ENCODE peak calls at places on chromosomes 16 and 17, in seven cellular contexts. G is tibial nerve; Y is heart left ventricle; B is kidney; U is cardiac muscle cell; R is CD4-positive, CD25-positive, alpha-beta regulatory T cell; N is aorta. I is an unnamed sample. For H3K9me3, the result is how much of the 10 kb centered on the place peaks cover.

GRCh38 chr17:57557793-57558681 is 187.1 kb downstream of the CCDC182 start:
- DNase-seq in N (no peak), G (no peak), U (no peak), Y (no peak), B (no peak), R (no peak), I (peak)

GRCh38 chr17:76969598-76970172 is 101.5 kb downstream of the MGAT5B start:
- DNase-seq in R (no peak), U (peak), N (no peak), G (no peak), Y (no peak), B (peak), I (peak)

GRCh38 chr17:56173958-56174357 is 20.7 kb downstream of the ANKFN1 start:
- DNase-seq in N (no peak), B (no peak), Y (peak), G (no peak), U (no peak), R (no peak), I (peak)

GRCh38 chr16:82699711-82700495 is 73.1 kb downstream of the CDH13 start:
- DNase-seq in U (no peak), B (no peak), Y (peak), G (peak), R (no peak), N (no peak), I (peak)

GRCh38 chr17:8818047-8818446 is 18.9 kb upstream of the MFSD6L start:
- DNase-seq in R (no peak), Y (no peak), G (no peak), B (no peak), N (no peak), U (no peak), I (no peak)

GRCh38 chr17:1137465-1137894 is 42.3 kb downstream of the ABR start:
- DNase-seq in G (no peak), Y (no peak), N (no peak), R (no peak), B (no peak), U (no peak), I (no peak)

GRCh38 chr17:2883544-2884203 is 87.4 kb downstream of the RAP1GAP2 start:
- DNase-seq in G (no peak), Y (peak), R (no peak), N (no peak), U (no peak), B (no peak), I (no peak)

GRCh38 chr17:10618202-10618635 is 38.9 kb downstream of the MYH3 start:
- DNase-seq in N (peak), G (peak), U (peak), Y (peak), R (peak), B (no peak), I (peak)

GRCh38 chr17:28469376-28469775 is 4.1 kb upstream of the SLC13A2 start:
- DNase-seq in U (no peak), G (no peak), R (no peak), N (no peak), B (no peak), Y (no peak), I (no peak)

GRCh38 chr17:78142113-78142861 is 3.9 kb upstream of the C17orf99 start:
- DNase-seq in R (no peak), G (no peak), U (no peak), B (peak), Y (no peak), N (no peak), I (no peak)

GRCh38 chr16:76345093-76345735 is 68.0 kb downstream of the CNTNAP4 start:
- DNase-seq in N (no peak), G (peak), U (peak), B (no peak), R (no peak), Y (peak), I (peak)

GRCh38 chr17:56505154-56505756 is 88.2 kb upstream of the NOG start:
- DNase-seq in B (no peak), Y (no peak), R (no peak), G (no peak), U (no peak), N (no peak), I (no peak)

GRCh38 chr16:27248036-27248435 is 20.5 kb downstream of the NSMCE1 start:
- DNase-seq in N (no peak), Y (no peak), G (no peak), B (no peak), U (no peak), R (no peak), I (no peak)

GRCh38 chr16:88196471-88197400 is 186.0 kb upstream of the ZNF469 start:
- DNase-seq in U (no peak), N (no peak), Y (no peak), B (peak), R (no peak), G (no peak), I (no peak)

GRCh38 chr17:65268832-65269231 is 131.7 kb downstream of the RGS9 start:
- DNase-seq in Y (no peak), R (no peak), N (no peak), G (no peak), U (no peak), B (no peak), I (peak)

GRCh38 chr17:81364278-81365147 is 30.7 kb upstream of the BAHCC1 start:
- DNase-seq in N (no peak), B (no peak), Y (no peak), U (no peak), G (no peak), R (no peak), I (no peak)

GRCh38 chr16:70749006-70749678 is 51.8 kb downstream of the VAC14 start:
- DNase-seq in G (no peak), N (no peak), U (no peak), R (no peak), Y (no peak), B (no peak), I (no peak)

GRCh38 chr16:71412270-71413160 is 29.3 kb downstream of the TLE7 start:
- DNase-seq in R (peak), U (peak), Y (peak), B (peak), G (peak), N (no peak), I (peak)

GRCh38 chr17:63881935-63882601 is at the start of gene GH2:
- DNase-seq in Y (no peak), B (no peak), U (peak), R (peak), N (no peak), G (peak), I (peak)

GRCh38 chr16:67399218-67399733 is 6.0 kb upstream of the TPPP3 start:
- DNase-seq in U (peak), B (peak), G (no peak), R (no peak), N (peak), Y (no peak), I (peak)

GRCh38 chr17:74467221-74467951 is 952 bp downstream of the CD300A start:
- DNase-seq in G (no peak), B (peak), N (no peak), U (no peak), R (no peak), Y (no peak), I (no peak)

GRCh38 chr16:1863681-1864460 is 8.1 kb downstream of the MEIOB start:
- DNase-seq in Y (no peak), R (no peak), G (no peak), U (peak), N (peak), B (no peak), I (peak)

GRCh38 chr16:50268352-50268751 is 2.0 kb downstream of the ADCY7 start:
- DNase-seq in G (no peak), B (peak), U (no peak), Y (no peak), N (peak), R (no peak), I (no peak)

GRCh38 chr16:14452066-14452465 is 178.0 kb downstream of the PARN start:
- DNase-seq in U (no peak), R (no peak), N (no peak), B (no peak), Y (no peak), G (no peak), I (no peak)

GRCh38 chr16:66462912-66463311 is 35.8 kb downstream of the BEAN1 start:
- DNase-seq in R (no peak), G (no peak), N (no peak), Y (no peak), B (no peak), U (no peak), I (no peak)

GRCh38 chr16:64893386-64893785 is 228.5 kb downstream of the CDH11 start:
- DNase-seq in U (no peak), B (peak), G (no peak), R (no peak), Y (no peak), N (no peak), I (no peak)

GRCh38 chr16:90008708-90009145 is 10.5 kb downstream of the DBNDD1 start:
- DNase-seq in Y (no peak), G (no peak), R (no peak), U (no peak), N (no peak), B (no peak), I (no peak)

GRCh38 chr17:73342549-73343167 is 30.9 kb upstream of the CDC42EP4 start:
- DNase-seq in N (no peak), U (no peak), B (no peak), R (no peak), G (no peak), Y (no peak), I (peak)

GRCh38 chr17:31527606-31528005 is 136.1 kb downstream of the RAB11FIP4 start:
- DNase-seq in R (no peak), U (no peak), N (no peak), G (no peak), B (no peak), Y (no peak), I (peak)

GRCh38 chr16:3835089-3835602 is 45.4 kb downstream of the CREBBP start:
- DNase-seq in Y (no peak), N (no peak), U (no peak), G (no peak), R (no peak), B (no peak), I (no peak)

GRCh38 chr16:3837851-3838564 is 42.5 kb downstream of the CREBBP start:
- DNase-seq in N (no peak), U (no peak), Y (no peak), B (no peak), G (no peak), R (no peak), I (no peak)

GRCh38 chr16:3838600-3839401 is 41.7 kb downstream of the CREBBP start:
- DNase-seq in N (no peak), Y (no peak), G (no peak), B (no peak), U (no peak), R (no peak), I (peak)

GRCh38 chr16:3839402-3840184 is 40.9 kb downstream of the CREBBP start:
- DNase-seq in G (no peak), R (no peak), Y (no peak), U (no peak), N (no peak), B (no peak), I (no peak)

DNA sequence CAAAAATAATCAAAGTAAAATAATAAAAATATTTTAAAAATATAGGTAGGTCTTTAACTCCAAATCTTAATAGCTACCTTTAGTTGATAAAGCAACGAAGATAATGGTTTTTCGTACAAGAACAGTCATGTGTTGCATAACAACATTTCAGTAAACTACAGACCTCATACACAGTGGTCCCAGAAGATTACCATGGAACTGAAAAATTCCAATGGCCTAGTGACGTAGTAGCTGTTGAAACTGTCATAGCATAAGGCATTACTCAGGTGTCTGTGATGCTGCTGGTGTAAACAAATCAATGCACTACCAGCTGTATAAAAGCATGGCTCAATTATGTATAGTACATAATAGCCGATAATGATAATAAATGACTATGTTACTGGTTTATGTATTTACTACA is 43.9 kb downstream of the CREBBP start:
- DNase-seq in Y (no peak), G (no peak), U (no peak), B (no peak), R (no peak), N (no peak), I (no peak)
- H3K9me3 ChIP-seq in Y (under half), G (under half), U (under half), B (under half), R (under half), N (under half), I (under half)

GRCh38 chr16:19238386-19238785 is 47.1 kb upstream of the CLEC19A start:
- DNase-seq in Y (no peak), B (no peak), N (no peak), R (no peak), G (no peak), U (no peak), I (no peak)
- H3K9me3 ChIP-seq in Y (under half), B (under half), N (under half), R (under half), G (under half), U (under half), I (under half)

GRCh38 chr16:35637683-35638082 is 2178.3 kb downstream of the TP53TG3F start:
- DNase-seq in U (no peak), N (no peak), B (no peak), G (no peak), R (no peak), Y (no peak), I (no peak)
- H3K9me3 ChIP-seq in U (under half), N (under half), B (under half), G (under half), R (half or more), Y (under half), I (under half)

GRCh38 chr16:60922920-60923319 is 1113.3 kb downstream of the CDH8 start:
- DNase-seq in R (no peak), U (no peak), G (no peak), Y (no peak), N (no peak), B (no peak), I (no peak)
- H3K9me3 ChIP-seq in R (under half), U (under half), G (under half), Y (under half), N (under half), B (under half), I (under half)

GRCh38 chr17:53033297-53033696 is 789.4 kb upstream of the KIF2B start:
- DNase-seq in N (no peak), B (no peak), Y (no peak), R (no peak), U (no peak), G (no peak), I (no peak)
- H3K9me3 ChIP-seq in N (under half), B (under half), Y (under half), R (under half), U (under half), G (under half), I (under half)

GRCh38 chr17:21677126-21677910 is 15.0 kb upstream of the KCNJ18 start:
- DNase-seq in U (no peak), G (no peak), R (no peak), B (peak), N (peak), Y (no peak), I (no peak)
- H3K9me3 ChIP-seq in U (under half), G (under half), R (under half), B (under half), N (under half), Y (under half), I (under half)

GRCh38 chr16:86901483-86901882 is 323.1 kb downstream of the FOXL1 start:
- DNase-seq in U (no peak), N (no peak), G (no peak), B (no peak), R (no peak), Y (no peak), I (peak)
- H3K9me3 ChIP-seq in U (under half), N (under half), G (under half), B (under half), R (under half), Y (under half), I (under half)

DNA sequence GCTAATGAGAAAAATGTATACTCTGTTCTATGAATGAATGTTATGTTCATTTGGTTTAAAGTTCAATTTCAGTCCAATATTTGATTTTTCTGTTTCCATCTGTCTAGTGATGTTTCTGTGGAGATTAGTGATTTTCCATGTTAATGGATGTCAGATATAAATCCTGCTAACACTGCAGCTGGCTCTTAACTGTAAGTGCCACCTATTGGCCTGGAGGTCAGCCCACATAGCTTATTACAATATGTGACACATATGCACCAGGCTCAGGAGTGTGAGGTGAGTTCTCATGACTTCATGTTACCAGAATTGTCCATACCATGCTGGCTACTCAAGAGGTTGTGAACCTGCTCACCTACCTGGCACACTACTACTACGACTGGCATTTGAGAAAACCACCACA is 17.1 kb downstream of the ATF7IP2 start:
- DNase-seq in U (no peak), R (no peak), B (no peak), Y (no peak), N (no peak), G (no peak), I (no peak)
- H3K9me3 ChIP-seq in U (under half), R (half or more), B (under half), Y (under half), N (under half), G (under half), I (under half)

DNA sequence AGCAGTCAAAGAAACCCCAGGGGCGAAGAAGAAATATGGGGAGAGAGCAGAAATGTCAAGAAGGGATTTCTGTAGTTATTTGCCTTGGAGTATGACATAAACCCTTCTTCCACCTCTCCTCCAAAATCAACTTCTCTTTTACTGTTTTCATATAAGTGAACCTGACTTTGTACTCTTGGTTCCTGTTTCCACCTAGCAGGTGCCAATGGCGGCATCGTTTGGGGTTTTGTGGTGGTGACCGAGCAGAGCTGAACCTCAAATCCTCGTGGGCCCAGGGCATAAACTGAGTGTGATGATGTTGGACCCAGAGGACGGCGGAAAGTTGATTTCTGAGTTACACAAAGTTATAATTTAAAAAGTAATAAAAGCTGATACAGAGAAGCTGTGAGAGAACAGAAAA is 39.6 kb upstream of the PSMD7 start:
- DNase-seq in B (no peak), R (no peak), U (no peak), N (no peak), Y (no peak), G (no peak), I (no peak)
- H3K9me3 ChIP-seq in B (under half), R (under half), U (under half), N (under half), Y (under half), G (under half), I (under half)

GRCh38 chr17:22512506-22512905 is 820.2 kb downstream of the KCNJ18 start:
- DNase-seq in B (no peak), R (no peak), N (no peak), Y (no peak), U (no peak), G (no peak), I (no peak)

GRCh38 chr17:22510504-22510903 is 818.2 kb downstream of the KCNJ18 start:
- DNase-seq in N (no peak), G (no peak), R (no peak), U (no peak), B (no peak), Y (no peak), I (no peak)

GRCh38 chr17:22512057-22512456 is 819.7 kb downstream of the KCNJ18 start:
- DNase-seq in Y (no peak), N (no peak), B (no peak), R (no peak), U (no peak), G (no peak), I (no peak)

GRCh38 chr17:22512997-22513538 is 820.7 kb downstream of the KCNJ18 start:
- DNase-seq in Y (no peak), B (no peak), U (no peak), G (no peak), R (no peak), N (no peak), I (no peak)

GRCh38 chr17:22511431-22511830 is 819.1 kb downstream of the KCNJ18 start:
- DNase-seq in U (no peak), B (no peak), R (no peak), Y (no peak), N (no peak), G (no peak), I (no peak)
- H3K9me3 ChIP-seq in U (under half), B (under half), R (under half), Y (under half), N (under half), G (under half), I (under half)